ENCODE peak calls at places on chromosomes 16 and 17, in eight cellular contexts. B is WTC11; U is cardiac septum; V is uterus; L is fibroblast of mammary gland; C is activated T-helper 9 cell treated with anti-CD3 and anti-CD28 coated beads, Interleukin-2, amount 50 U/mL, for 16 hours; G is NCI-H2081; I is T-cell. Y is an unnamed sample.

GRCh38 chr17:73066148-73066884 is 26.2 kb downstream of the SLC39A11 start:
- DNase-seq in B (no peak), U (no peak), V (no peak), L (peak), C (no peak), G (no peak), I (no peak), Y (no peak)

GRCh38 chr17:50604470-50604869 is 30.2 kb upstream of the ABCC3 start:
- DNase-seq in B (peak), U (no peak), V (peak), L (peak), C (no peak), G (peak), I (no peak), Y (peak)

GRCh38 chr16:85590506-85590832 is 22.7 kb upstream of the GSE1 start:
- DNase-seq in B (no peak), U (no peak), V (no peak), L (no peak), C (no peak), G (no peak), I (no peak), Y (no peak)

GRCh38 chr16:66042341-66042740 is 324.1 kb upstream of the CDH5 start:
- DNase-seq in B (no peak), U (no peak), V (no peak), L (no peak), C (no peak), G (no peak), I (no peak), Y (no peak)

GRCh38 chr17:37713028-37713431 is 31.8 kb downstream of the HNF1B start:
- DNase-seq in B (no peak), U (no peak), V (no peak), L (no peak), C (no peak), G (no peak), I (no peak), Y (no peak)

GRCh38 chr17:20009052-20009301 is 182 bp upstream of the SPECC1 start:
- DNase-seq in B (no peak), U (no peak), V (no peak), L (no peak), C (no peak), G (no peak), I (no peak), Y (no peak)

GRCh38 chr17:64091116-64091515 is 38.8 kb downstream of the ERN1 start:
- DNase-seq in B (no peak), U (no peak), V (no peak), L (peak), C (no peak), G (no peak), I (no peak), Y (no peak)

GRCh38 chr16:54446639-54447038 is 160.1 kb upstream of the IRX3 start:
- DNase-seq in B (no peak), U (no peak), V (no peak), L (peak), C (no peak), G (peak), I (no peak), Y (no peak)

GRCh38 chr16:19228575-19228974 is 57.0 kb upstream of the CLEC19A start:
- DNase-seq in B (no peak), U (no peak), V (no peak), L (no peak), C (no peak), G (no peak), I (no peak), Y (no peak)

GRCh38 chr16:81495321-81496234 is 51.0 kb downstream of the CMIP start:
- DNase-seq in B (no peak), U (peak), V (no peak), L (no peak), C (no peak), G (no peak), I (no peak), Y (no peak)

GRCh38 chr17:45907720-45908395 is 13.5 kb downstream of the MAPT start:
- DNase-seq in B (no peak), U (no peak), V (no peak), L (no peak), C (no peak), G (peak), I (no peak), Y (peak)

GRCh38 chr17:61833536-61834203 is 29.7 kb downstream of the BRIP1 start:
- DNase-seq in B (no peak), U (no peak), V (no peak), L (peak), C (no peak), G (no peak), I (no peak), Y (no peak)

GRCh38 chr16:69448470-69449193 is 24.2 kb downstream of the CYB5B start:
- DNase-seq in B (no peak), U (no peak), V (no peak), L (peak), C (no peak), G (peak), I (no peak), Y (peak)

GRCh38 chr17:61415374-61416210 is 15.9 kb downstream of the TBX2 start:
- DNase-seq in B (no peak), U (no peak), V (no peak), L (no peak), C (no peak), G (no peak), I (no peak), Y (no peak)